ENCODE peak calls at places on chromosomes 13 and 19, in eight cellular contexts. K is K562, H is HCT116, R is HepG2, A is Panc1, J is upper lobe of left lung, U is GM23338, O is GM12878. D is an unnamed sample. For H3K4me1, the result is how much of the 10 kb centered on the place peaks cover.

GRCh38 chr13:52454459-52454824 is 836 bp upstream of the CKAP2 start:
- ATAC-seq in O (peak), J (no peak), H (no peak), R (peak), K (peak), U (no peak), A (no peak), D (no peak)

GRCh38 chr19:13001502-13002388 is 6.5 kb downstream of the NFIX start:
- ATAC-seq in O (no peak), U (no peak), K (no peak), H (no peak), A (no peak), R (no peak), J (peak), D (peak)

GRCh38 chr13:31131470-31131961 is 30.2 kb downstream of the HSPH1 start:
- ATAC-seq in U (no peak), A (no peak), H (no peak), O (no peak), R (no peak), J (no peak), K (no peak), D (no peak)

GRCh38 chr13:113545455-113545930 is 39.1 kb upstream of the TFDP1 start:
- ATAC-seq in U (peak), H (no peak), J (no peak), K (no peak), A (peak), R (no peak), O (no peak), D (no peak)

GRCh38 chr19:49808762-49809154 is 4.3 kb downstream of the FUZ start:
- ATAC-seq in U (peak), H (peak), A (peak), K (peak), J (peak), R (peak), O (peak), D (peak)

GRCh38 chr13:67619987-67620386 is 389.9 kb upstream of the PCDH9 start:
- ATAC-seq in O (no peak), U (no peak), A (no peak), K (no peak), R (no peak), H (no peak), J (no peak), D (no peak)

GRCh38 chr13:105928048-105928447 is 607.4 kb downstream of the EFNB2 start:
- ATAC-seq in R (no peak), J (no peak), H (no peak), O (no peak), U (no peak), A (no peak), K (no peak), D (no peak)

GRCh38 chr19:44930088-44930487 is 11.9 kb upstream of the APOC4 start:
- ATAC-seq in J (no peak), R (no peak), O (no peak), K (no peak), U (no peak), A (no peak), H (no peak), D (no peak)

GRCh38 chr13:73223372-73223781 is 164.6 kb downstream of the KLF5 start:
- ATAC-seq in R (no peak), K (no peak), J (no peak), O (peak), U (no peak), A (no peak), H (no peak), D (no peak)

GRCh38 chr13:29935309-29935981 is 85.0 kb upstream of the UBL3 start:
- ATAC-seq in O (peak), J (peak), K (no peak), A (no peak), U (peak), R (no peak), H (no peak), D (peak)

GRCh38 chr19:56942749-56943148 is 102.2 kb upstream of the PEG3 start:
- ATAC-seq in K (no peak), A (no peak), R (peak), O (no peak), U (no peak), H (no peak), J (peak), D (peak)

GRCh38 chr13:44879452-44880058 is 109.7 kb downstream of the NUFIP1 start:
- ATAC-seq in H (peak), J (no peak), K (no peak), O (peak), U (peak), A (peak), R (peak), D (no peak)

GRCh38 chr13:29260684-29261083 is 334.8 kb downstream of the SLC7A1 start:
- ATAC-seq in K (no peak), A (no peak), H (no peak), O (no peak), R (no peak), J (no peak), U (peak), D (peak)

GRCh38 chr13:45500492-45501174 is 35.9 kb downstream of the COG3 start:
- ATAC-seq in K (peak), O (no peak), H (peak), U (no peak), R (peak), A (no peak), J (no peak), D (no peak)

GRCh38 chr19:47228168-47228936 is 2.6 kb downstream of the BBC3 start:
- ATAC-seq in A (peak), R (peak), J (no peak), O (peak), K (peak), U (peak), H (peak), D (peak)

GRCh38 chr19:33389574-33390119 is 16.1 kb downstream of the CEBPG start:
- ATAC-seq in R (no peak), K (no peak), H (no peak), A (no peak), J (no peak), U (no peak), O (no peak), D (no peak)

GRCh38 chr19:40241809-40242384 is 15.4 kb upstream of the CCNP start:
- ATAC-seq in R (no peak), H (no peak), U (no peak), J (peak), A (peak), K (no peak), O (no peak), D (peak)

GRCh38 chr19:897442-898039 is 4.3 kb downstream of the RNU6-9 start:
- ATAC-seq in J (no peak), R (peak), O (no peak), U (peak), K (no peak), H (no peak), A (peak), D (no peak)

GRCh38 chr19:24052811-24053210 is 34.2 kb upstream of the ZNF254 start:
- ATAC-seq in J (no peak), A (no peak), H (no peak), O (no peak), U (no peak), K (no peak), R (no peak), D (no peak)

GRCh38 chr13:91356919-91357612 is 9.6 kb downstream of the MIR17HG start:
- ATAC-seq in O (no peak), A (no peak), K (peak), R (peak), U (peak), H (no peak), J (no peak), D (no peak)
- TF ChIP-seq POLR2AphosphoS5 in O (peak), A (no peak), K (no peak), R (peak), U (peak), H (no peak), J (no peak), D (no peak)

DNA sequence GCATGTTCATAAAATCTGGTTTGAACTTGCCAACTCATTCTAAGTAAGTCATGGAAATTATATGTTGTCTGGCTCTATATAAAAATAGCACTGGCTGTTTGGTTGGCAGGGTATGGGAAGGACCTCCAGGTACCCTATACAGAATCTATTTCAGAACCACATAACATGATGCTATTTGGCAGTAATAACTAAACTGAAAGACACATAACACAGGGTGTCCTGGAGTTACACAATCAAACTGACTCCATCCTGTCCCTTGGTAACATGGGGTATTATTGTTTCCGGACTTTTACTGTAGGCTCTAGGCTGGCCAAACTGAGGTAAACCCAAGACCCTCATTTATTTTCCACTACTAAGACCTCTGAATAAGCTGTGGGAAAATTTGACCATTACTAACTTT is 248.8 kb downstream of the RGCC start:
- ATAC-seq in H (no peak), O (peak), R (no peak), U (no peak), A (no peak), K (no peak), J (no peak), D (peak)
- H3K27ac ChIP-seq in H (no peak), O (no peak), R (no peak), U (no peak), A (no peak), K (no peak), J (no peak), D (peak)

DNA sequence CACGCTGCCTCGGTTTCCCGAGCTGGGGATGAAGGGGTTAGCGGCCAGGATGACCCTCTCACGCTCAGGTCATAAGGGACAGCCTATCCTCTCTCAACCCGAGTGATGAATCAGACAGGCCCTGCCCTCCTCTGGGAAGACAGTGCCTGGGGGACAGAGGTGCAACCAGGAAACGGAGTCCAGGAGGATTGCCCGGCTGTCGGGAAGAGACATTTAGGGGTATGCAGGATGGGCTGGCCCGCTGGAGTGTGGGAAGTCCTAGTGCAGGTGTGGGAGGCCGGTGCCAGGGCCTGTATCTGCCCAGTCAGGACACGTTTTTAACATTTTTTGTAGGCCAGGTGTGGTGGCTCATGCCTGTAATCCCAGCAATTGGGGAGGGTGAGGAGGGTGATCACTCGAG is 8.3 kb downstream of the LSM7 start:
- ATAC-seq in R (no peak), A (no peak), J (no peak), O (no peak), K (no peak), H (no peak), U (no peak), D (no peak)
- H3K4me1 ChIP-seq in R (under half), A (under half), J (under half), O (under half), K (under half), H (under half), U (under half), D (under half)

GRCh38 chr19:3073159-3073563 is 10.9 kb upstream of the TLE5 start:
- ATAC-seq in J (peak), R (peak), A (no peak), U (no peak), O (no peak), K (peak), H (peak), D (peak)
- TF ChIP-seq POLR2AphosphoS5 in J (peak), R (no peak), A (no peak), U (no peak), O (no peak), K (no peak), H (no peak), D (peak)

DNA sequence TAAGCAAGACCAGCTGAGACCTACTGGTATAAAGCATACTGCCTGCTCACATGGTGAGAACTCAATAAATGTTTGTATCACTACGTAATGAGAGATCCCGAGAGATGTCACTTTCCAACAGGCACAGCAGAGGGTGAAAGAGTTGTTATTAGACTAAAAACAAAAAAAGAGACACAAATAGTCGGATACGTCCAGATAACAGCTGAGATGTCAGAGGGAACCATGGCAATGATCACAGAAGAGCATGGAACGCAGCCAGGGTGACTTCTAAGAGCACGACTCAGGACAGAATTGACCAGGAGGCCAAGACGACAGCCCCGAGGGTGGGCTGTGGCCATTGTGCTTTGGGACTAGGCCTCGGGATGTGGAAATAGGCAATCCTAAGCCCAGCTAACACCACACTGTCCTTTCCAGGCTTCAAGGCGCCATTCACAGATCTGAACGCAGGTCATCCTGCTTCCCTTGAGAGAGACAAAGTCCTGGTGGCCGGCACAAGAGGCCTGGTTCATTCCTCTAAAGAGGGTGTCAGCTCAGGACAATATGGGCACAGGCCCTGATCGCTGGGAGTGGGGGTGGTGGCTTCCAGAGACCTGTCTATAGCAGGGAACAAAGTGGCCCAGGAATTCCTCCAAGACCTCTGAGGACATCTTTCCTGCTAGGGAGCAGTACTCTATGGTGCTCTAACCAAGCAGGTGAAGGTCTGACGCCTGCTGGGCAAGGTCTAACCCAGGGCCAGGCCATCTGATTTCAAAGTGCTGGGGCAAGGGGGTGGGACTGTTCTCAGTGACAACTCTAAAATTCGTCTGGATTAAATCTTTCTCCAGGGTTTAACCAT is 3.2 kb downstream of the SH3GL1 start:
- ATAC-seq in U (no peak), R (no peak), A (no peak), J (no peak), O (no peak), K (no peak), H (no peak), D (no peak)
- H3K27ac ChIP-seq in U (peak), R (no peak), A (no peak), J (no peak), O (peak), K (no peak), H (no peak), D (peak)

GRCh38 chr13:110132178-110132975 is 174.6 kb downstream of the COL4A1 start:
- ATAC-seq in R (no peak), U (peak), A (no peak), H (no peak), K (no peak), J (no peak), O (peak), D (no peak)
- H3K4me1 ChIP-seq in R (under half), U (under half), A (under half), H (under half), K (under half), J (under half), O (under half), D (under half)

GRCh38 chr19:6509118-6509971 is 7.2 kb upstream of the TUBB4A start:
- ATAC-seq in U (no peak), R (peak), A (peak), K (no peak), H (no peak), J (peak), O (no peak), D (peak)
- TF ChIP-seq POLR2AphosphoS5 in U (no peak), R (no peak), A (no peak), K (no peak), H (no peak), J (peak), O (no peak), D (no peak)

GRCh38 chr19:55376381-55376933 is at the start of gene TMEM190:
- ATAC-seq in K (peak), R (peak), U (peak), A (peak), O (no peak), H (peak), J (no peak), D (no peak)
- H3K27ac ChIP-seq in K (no peak), R (no peak), U (no peak), A (peak), O (no peak), H (no peak), J (no peak), D (no peak)

GRCh38 chr19:46202872-46203860 is 26.4 kb upstream of the IGFL1 start:
- ATAC-seq in O (no peak), H (peak), R (no peak), A (no peak), K (no peak), J (no peak), U (no peak), D (no peak)

GRCh38 chr19:46204008-46204407 is 25.5 kb upstream of the IGFL1 start:
- ATAC-seq in O (no peak), A (no peak), J (no peak), R (no peak), H (no peak), U (no peak), K (no peak), D (no peak)

GRCh38 chr19:46205183-46205984 is 24.2 kb upstream of the IGFL1 start:
- ATAC-seq in O (no peak), U (no peak), J (no peak), R (no peak), H (no peak), K (peak), A (no peak), D (no peak)

GRCh38 chr19:46209051-46209450 is 20.5 kb upstream of the IGFL1 start:
- ATAC-seq in U (no peak), R (no peak), H (no peak), A (no peak), K (no peak), O (no peak), J (no peak), D (no peak)

GRCh38 chr19:46206176-46206575 is 23.4 kb upstream of the IGFL1 start:
- ATAC-seq in U (no peak), A (no peak), O (no peak), K (no peak), J (no peak), R (no peak), H (no peak), D (no peak)
- H3K4me1 ChIP-seq in U (under half), A (under half), O (under half), K (under half), J (under half), R (under half), H (under half), D (under half)

D was measured in gastroesophageal sphincter.